ENCODE peak calls at places on chromosomes 16 and 17, in seven cellular contexts. A is activated CD4-positive, alpha-beta T cell treated with anti-CD3 and anti-CD28 coated beads for 48 hours; E is ACHN; K is non-pigmented ciliary epithelial cell; F is NCI-H1092; D is stimulated activated CD4-positive, alpha-beta T cell treated with anti-CD3 and anti-CD28 coated beads, Interleukin-2, amount 100 ng/mL, for 24 hours; L is hypothalamus. P is an unnamed sample.

GRCh38 chr17:55730808-55731207 is 8.1 kb upstream of the TMEM100 start:
- DNase-seq in L (no peak), A (no peak), F (no peak), E (no peak), D (no peak), K (no peak), P (no peak)

GRCh38 chr17:38469875-38470274 is 41.6 kb downstream of the ARHGAP23 start:
- DNase-seq in D (no peak), F (no peak), L (no peak), E (no peak), A (no peak), K (no peak), P (no peak)

GRCh38 chr16:83258366-83258765 is 549.4 kb upstream of the HSBP1 start:
- DNase-seq in L (no peak), D (no peak), K (no peak), A (no peak), F (no peak), E (no peak), P (no peak)

GRCh38 chr16:28189237-28189636 is 22.5 kb downstream of the XPO6 start:
- DNase-seq in E (no peak), A (peak), F (no peak), K (no peak), D (no peak), L (no peak), P (peak)

GRCh38 chr16:57802635-57803412 is 533 bp upstream of the KIFC3 start:
- DNase-seq in D (no peak), L (peak), F (no peak), A (no peak), E (no peak), K (no peak), P (no peak)

GRCh38 chr16:12203780-12204351 is 227.3 kb downstream of the SNX29 start:
- DNase-seq in F (no peak), K (no peak), L (peak), A (no peak), D (no peak), E (no peak), P (no peak)

GRCh38 chr17:1959871-1960569 is 65.1 kb downstream of the RTN4RL1 start:
- DNase-seq in E (no peak), L (no peak), K (no peak), F (no peak), D (no peak), A (no peak), P (no peak)

GRCh38 chr16:54936086-54936978 is 5.7 kb downstream of the IRX5 start:
- DNase-seq in K (no peak), A (peak), D (no peak), E (no peak), L (no peak), F (no peak), P (no peak)

GRCh38 chr17:81035389-81036127 is 607 bp downstream of the BAIAP2 start:
- DNase-seq in A (peak), F (no peak), D (no peak), E (peak), K (no peak), L (peak), P (no peak)

GRCh38 chr17:72342582-72343527 is 222.0 kb downstream of the SOX9 start:
- DNase-seq in A (no peak), F (no peak), D (no peak), L (peak), K (no peak), E (peak), P (no peak)

GRCh38 chr16:26827386-26827785 is 239.3 kb upstream of the C16orf82 start:
- DNase-seq in D (no peak), E (no peak), L (no peak), A (no peak), K (no peak), F (no peak), P (no peak)

GRCh38 chr16:35749253-35750141 is 2290.1 kb downstream of the TP53TG3F start:
- DNase-seq in F (no peak), K (no peak), A (no peak), L (no peak), D (no peak), E (no peak), P (no peak)

P was measured in activated T-helper 2 cell treated with anti-CD3 and anti-CD28 coated beads, Interferon-gamma antibody, Interleukin-2, Interleukin-4, amounts not matched to agents 10 μg/mL and 5 μg/mL and 100 μg/mL, durations not matched to agents 14 hours and 24 hours and 36 hours.